ENCODE peak calls at places on chromosome 16, in five cellular contexts. X, Z, J, T and A are unnamed samples.

GRCh38 chr16:25411376-25412081 is 153.9 kb upstream of the ZKSCAN2 start:
- DNase-seq in X (no peak), Z (no peak), J (no peak), T (no peak), A (no peak)

GRCh38 chr16:50866806-50867205 is 124.9 kb downstream of the CYLD start:
- DNase-seq in X (no peak), Z (no peak), J (no peak), T (no peak), A (no peak)

GRCh38 chr16:57098188-57098841 is 5.9 kb downstream of the CPNE2 start:
- DNase-seq in X (no peak), Z (no peak), J (no peak), T (no peak), A (no peak)

GRCh38 chr16:79475841-79476240 is 124.7 kb downstream of the MAF start:
- DNase-seq in X (no peak), Z (no peak), J (no peak), T (no peak), A (no peak)

GRCh38 chr16:64627781-64628180 is 494.1 kb downstream of the CDH11 start:
- DNase-seq in X (no peak), Z (no peak), J (peak), T (no peak), A (no peak)

GRCh38 chr16:61892531-61892930 is 143.7 kb downstream of the CDH8 start:
- DNase-seq in X (no peak), Z (no peak), J (no peak), T (no peak), A (no peak)

GRCh38 chr16:85940214-85940613 is 41.3 kb downstream of the IRF8 start:
- DNase-seq in X (no peak), Z (no peak), J (no peak), T (no peak), A (no peak)

GRCh38 chr16:73886378-73886777 is 410.2 kb upstream of the PSMD7 start:
- DNase-seq in X (no peak), Z (no peak), J (no peak), T (no peak), A (no peak)

GRCh38 chr16:2919511-2920255 is 8.0 kb downstream of the FLYWCH1 start:
- DNase-seq in X (peak), Z (peak), J (peak), T (peak), A (peak)

GRCh38 chr16:31897283-31897682 is 23.7 kb downstream of the ZNF267 start:
- DNase-seq in X (no peak), Z (no peak), J (no peak), T (no peak), A (no peak)

GRCh38 chr16:49855822-49856740 is at the start of gene ZNF423:
- DNase-seq in X (no peak), Z (peak), J (no peak), T (no peak), A (no peak)